ENCODE peak calls at places on chromosomes 16 and 17, in six cellular contexts. A is IMR-90, Y is HCT116, P is K562, Z is H1, W is GM12878. O is an unnamed sample.

GRCh38 chr17:62662855-62663254 is 35.4 kb downstream of the MRC2 start:
- DNase-seq in W (no peak), P (no peak), Z (no peak), A (no peak), Y (no peak), O (no peak)

GRCh38 chr16:47592232-47592631 is 131.1 kb downstream of the PHKB start:
- DNase-seq in A (no peak), Z (no peak), Y (no peak), W (no peak), P (no peak), O (no peak)

GRCh38 chr16:23948949-23949392 is 113.2 kb downstream of the PRKCB start:
- DNase-seq in A (no peak), Y (no peak), P (no peak), Z (no peak), W (no peak), O (no peak)

GRCh38 chr17:41451154-41451728 is 10.5 kb upstream of the KRT38 start:
- DNase-seq in W (no peak), Z (no peak), A (peak), Y (no peak), P (no peak), O (no peak)

GRCh38 chr17:74550602-74551001 is 4.7 kb upstream of the CD300C start:
- DNase-seq in Y (no peak), Z (no peak), A (no peak), P (no peak), W (no peak), O (no peak)

GRCh38 chr17:31171711-31172110 is 76.9 kb downstream of the NF1 start:
- DNase-seq in W (no peak), Z (no peak), P (no peak), A (peak), Y (no peak), O (no peak)

GRCh38 chr17:39462644-39463375 is 1.5 kb downstream of the CDK12 start:
- DNase-seq in P (peak), Y (no peak), W (no peak), A (peak), Z (peak), O (peak)

GRCh38 chr17:66447159-66447558 is 144.7 kb downstream of the PRKCA start:
- DNase-seq in Y (no peak), P (no peak), W (no peak), Z (no peak), A (no peak), O (no peak)

GRCh38 chr16:65919116-65919515 is 447.4 kb upstream of the CDH5 start:
- DNase-seq in Y (no peak), Z (no peak), A (no peak), P (no peak), W (no peak), O (no peak)

GRCh38 chr16:12092347-12092882 is 115.9 kb downstream of the SNX29 start:
- DNase-seq in W (no peak), A (peak), P (no peak), Y (peak), Z (no peak), O (peak)

GRCh38 chr16:70736454-70737376 is 50.9 kb upstream of the MTSS2 start:
- DNase-seq in Z (no peak), Y (no peak), P (no peak), A (peak), W (no peak), O (no peak)

GRCh38 chr17:81561494-81561885 is 9.3 kb upstream of the FAAP100 start:
- DNase-seq in A (peak), Z (no peak), W (no peak), Y (no peak), P (no peak), O (no peak)

GRCh38 chr16:80852261-80852872 is 48.0 kb upstream of the CDYL2 start:
- DNase-seq in W (no peak), P (peak), Y (peak), A (peak), Z (peak), O (peak)

GRCh38 chr17:1203111-1203966 is 23.6 kb upstream of the ABR start:
- DNase-seq in P (peak), Z (peak), W (no peak), A (peak), Y (no peak), O (peak)

GRCh38 chr17:28345420-28346198 is 10.0 kb downstream of the TNFAIP1 start:
- DNase-seq in A (no peak), P (no peak), Y (no peak), Z (no peak), W (no peak), O (no peak)

GRCh38 chr16:10780628-10781027 is 37.0 kb downstream of the NUBP1 start:
- DNase-seq in Z (no peak), P (no peak), A (no peak), Y (no peak), W (peak), O (no peak)

GRCh38 chr17:61393550-61393903 is 6.1 kb upstream of the TBX2 start:
- DNase-seq in Z (no peak), Y (no peak), P (no peak), A (peak), W (no peak), O (no peak)

GRCh38 chr16:88900653-88901052 is 34.2 kb upstream of the PABPN1L start:
- DNase-seq in Z (no peak), A (no peak), W (no peak), P (no peak), Y (no peak), O (no peak)

GRCh38 chr16:977096-977701 is 4.4 kb upstream of the SOX8 start:
- DNase-seq in Z (no peak), P (no peak), Y (no peak), A (no peak), W (no peak), O (no peak)
- TF ChIP-seq RAD21 in Z (no peak), P (no peak), Y (no peak), A (no peak), W (no peak), O (no peak)

GRCh38 chr16:72787130-72787518 is 260.8 kb downstream of the ZFHX3 start:
- DNase-seq in Z (peak), P (no peak), A (no peak), W (no peak), Y (no peak), O (no peak)
- H3K27ac ChIP-seq in Z (no peak), P (no peak), A (peak), W (peak), Y (no peak), O (no peak)

DNA sequence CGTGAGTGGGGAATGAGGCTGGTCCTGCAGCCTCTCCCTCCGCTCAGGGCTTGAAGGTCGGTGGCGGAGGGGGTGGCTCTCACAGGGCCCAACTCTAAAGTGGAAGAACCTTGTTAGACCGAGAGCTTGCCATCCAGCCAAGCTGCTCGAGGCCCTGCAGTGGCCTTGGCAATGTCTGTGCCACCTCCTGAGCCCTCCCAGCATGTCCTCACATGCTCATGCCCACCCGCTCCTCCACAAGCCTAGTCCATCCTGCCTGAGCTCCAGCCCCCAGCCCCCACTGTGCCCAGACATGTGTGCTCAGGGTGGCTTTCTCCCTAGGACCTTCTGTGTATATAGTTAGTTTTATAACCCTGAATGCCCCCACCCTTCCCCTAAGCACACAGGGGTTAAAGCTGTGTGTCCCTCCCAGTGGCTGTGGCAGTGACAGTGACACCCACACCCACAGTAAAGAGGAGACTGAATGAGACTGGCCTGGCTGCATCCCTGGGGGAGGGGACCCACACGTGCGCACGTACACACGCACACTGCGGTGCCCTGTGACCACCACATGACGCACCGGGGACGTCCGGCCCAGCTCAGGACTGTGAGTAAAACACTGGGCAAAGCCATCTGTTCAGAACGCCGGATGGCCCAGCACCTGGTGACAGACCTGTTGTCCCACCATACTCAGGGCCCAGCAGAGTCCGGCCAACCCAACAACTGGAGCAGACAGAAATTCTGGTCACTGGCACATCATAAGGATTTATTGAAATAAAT is 15.6 kb downstream of the PDK2 start:
- DNase-seq in Z (no peak), A (no peak), Y (no peak), P (no peak), W (no peak), O (no peak)
- TF ChIP-seq RAD21 in Z (no peak), A (no peak), Y (no peak), P (no peak), W (no peak), O (no peak)

GRCh38 chr17:16378631-16379282 is 2.1 kb upstream of the UBB start:
- DNase-seq in Y (no peak), A (no peak), P (peak), W (no peak), Z (no peak), O (peak)

GRCh38 chr17:16383216-16383615 is 2.3 kb downstream of the UBB start:
- DNase-seq in A (no peak), Z (no peak), W (no peak), P (no peak), Y (no peak), O (no peak)

GRCh38 chr17:16380640-16381495 is at the start of gene UBB:
- DNase-seq in W (peak), A (peak), Z (peak), P (peak), Y (peak), O (peak)

GRCh38 chr17:16379654-16380053 is 1.2 kb upstream of the UBB start:
- DNase-seq in A (no peak), Y (no peak), P (no peak), Z (no peak), W (no peak), O (no peak)

DNA sequence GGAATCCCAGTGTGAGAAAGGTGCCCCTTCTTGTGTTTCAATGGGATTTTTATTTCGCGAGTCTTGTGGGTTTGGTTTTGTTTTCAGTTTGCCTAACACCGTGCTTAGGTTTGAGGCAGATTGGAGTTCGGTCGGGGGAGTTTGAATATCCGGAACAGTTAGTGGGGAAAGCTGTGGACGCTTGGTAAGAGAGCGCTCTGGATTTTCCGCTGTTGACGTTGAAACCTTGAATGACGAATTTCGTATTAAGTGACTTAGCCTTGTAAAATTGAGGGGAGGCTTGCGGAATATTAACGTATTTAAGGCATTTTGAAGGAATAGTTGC is 567 bp downstream of the UBB start:
- DNase-seq in Y (no peak), Z (no peak), W (no peak), P (no peak), A (peak), O (no peak)
- H3K27ac ChIP-seq in Y (peak), Z (peak), W (peak), P (peak), A (peak), O (peak)

DNA sequence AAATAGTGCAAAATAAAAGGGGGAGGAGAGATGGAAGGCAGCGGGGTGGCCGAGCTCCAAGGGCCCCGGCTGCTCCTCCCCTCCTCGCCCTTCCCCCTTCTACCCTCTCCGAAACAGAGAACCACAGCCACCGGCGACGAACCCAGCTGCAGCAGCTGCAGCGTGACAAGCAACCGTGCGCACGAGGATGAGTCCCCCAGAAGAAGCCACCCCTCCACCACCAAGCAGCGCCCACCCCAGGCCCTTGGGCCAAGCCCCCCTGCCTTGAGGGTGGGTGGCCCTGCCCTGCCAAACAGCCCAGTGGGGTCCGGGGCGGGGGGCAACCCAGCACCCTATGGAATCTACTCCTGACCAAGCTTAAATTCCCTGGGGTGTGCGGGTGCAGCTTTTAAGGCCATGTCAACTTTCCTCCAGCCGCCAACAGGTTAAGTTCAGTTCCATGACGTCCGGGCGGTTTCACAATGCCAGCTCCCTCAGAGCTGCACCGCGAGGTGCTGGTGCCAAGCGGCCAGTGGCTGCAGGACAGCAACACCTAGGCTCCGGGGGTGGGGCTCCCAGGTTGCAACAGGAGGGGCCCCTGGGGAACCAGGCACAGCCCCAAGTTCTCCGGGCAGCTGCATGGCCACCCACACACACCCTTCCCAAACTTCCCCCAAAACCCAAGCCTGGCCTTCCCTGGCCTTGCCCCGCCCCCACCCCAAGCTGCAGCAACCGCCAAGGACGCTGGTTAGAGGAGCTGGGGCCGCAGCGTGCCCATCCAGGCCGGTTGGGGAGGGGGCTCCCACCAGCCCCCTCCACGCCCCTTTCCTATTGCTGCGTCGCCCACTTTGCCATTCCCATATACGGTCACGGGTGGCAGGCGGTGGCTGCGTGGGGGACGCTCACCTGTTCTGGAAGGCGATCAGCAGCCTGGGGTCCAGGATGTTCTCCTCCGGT is 2.0 kb downstream of the CBX4 start:
- DNase-seq in P (no peak), Y (peak), Z (peak), W (no peak), A (peak), O (peak)
- TF ChIP-seq RAD21 in P (no peak), Y (no peak), Z (no peak), W (no peak), A (peak), O (no peak)

DNA sequence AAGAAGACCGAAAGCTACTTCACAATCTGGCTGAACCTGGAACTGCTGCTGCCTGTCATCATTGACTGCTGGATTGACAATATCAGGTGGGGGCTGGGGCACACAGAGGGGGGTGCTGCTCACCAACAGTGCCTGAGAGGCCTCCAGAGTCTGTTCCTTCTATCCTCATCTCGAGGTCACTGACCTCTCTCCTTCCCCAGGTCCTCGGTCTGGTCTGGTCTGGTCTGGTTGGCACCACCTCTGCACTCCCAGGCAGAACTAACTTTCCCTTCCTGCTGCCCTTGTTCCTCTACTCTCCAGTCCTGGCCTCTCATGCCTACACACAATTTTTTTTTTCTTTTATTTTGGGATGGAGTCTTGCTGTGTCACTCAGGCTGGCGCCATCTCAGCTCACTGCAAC is 4.2 kb downstream of the PLA2G15 start:
- DNase-seq in Z (no peak), W (no peak), P (no peak), A (no peak), Y (no peak), O (no peak)
- H3K27ac ChIP-seq in Z (no peak), W (no peak), P (no peak), A (no peak), Y (no peak), O (no peak)

GRCh38 chr16:56608043-56608875 is at the start of gene MT2A:
- DNase-seq in W (no peak), P (peak), Z (peak), A (peak), Y (peak), O (peak)

GRCh38 chr16:56610017-56610608 is 1.7 kb downstream of the MT2A start:
- DNase-seq in W (peak), Y (peak), Z (no peak), P (no peak), A (peak), O (peak)

GRCh38 chr16:56607675-56608042 is 725 bp upstream of the MT2A start:
- DNase-seq in P (no peak), Y (no peak), Z (no peak), A (no peak), W (no peak), O (no peak)

GRCh38 chr16:56609463-56609921 is 1.1 kb downstream of the MT2A start:
- DNase-seq in Z (no peak), Y (peak), A (peak), P (peak), W (peak), O (peak)

DNA sequence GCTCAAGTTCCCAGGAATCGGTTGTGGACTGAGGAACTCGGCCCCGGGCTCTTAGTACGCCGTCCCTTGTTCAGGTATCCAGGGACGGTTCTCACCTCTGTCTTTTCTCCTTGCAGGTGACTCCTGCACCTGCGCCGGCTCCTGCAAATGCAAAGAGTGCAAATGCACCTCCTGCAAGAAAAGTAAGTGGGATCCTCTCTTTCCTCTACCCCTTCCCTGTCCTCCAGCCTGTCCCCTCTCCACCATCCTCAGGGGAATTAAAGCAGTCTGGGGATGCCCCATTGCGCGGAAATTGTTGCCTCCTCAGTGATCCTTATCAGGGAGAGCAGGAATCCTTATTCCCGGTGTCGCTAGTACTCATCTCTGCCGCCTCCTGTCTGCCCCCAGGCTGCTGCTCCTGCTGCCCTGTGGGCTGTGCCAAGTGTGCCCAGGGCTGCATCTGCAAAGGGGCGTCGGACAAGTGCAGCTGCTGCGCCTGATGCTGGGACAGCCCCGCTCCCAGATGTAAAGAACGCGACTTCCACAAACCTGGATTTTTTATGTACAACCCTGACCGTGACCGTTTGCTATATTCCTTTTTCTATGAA is 585 bp downstream of the MT2A start:
- DNase-seq in W (no peak), Y (no peak), P (no peak), Z (no peak), A (no peak), O (peak)
- TF ChIP-seq RAD21 in W (no peak), Y (no peak), P (no peak), Z (no peak), A (no peak), O (no peak)

O was measured in A549.